ENCODE peak calls at places on chromosomes 7 and 10, in nine cellular contexts. One of them, this sample, is unnamed. For H4K20me1, the result is how much of the 10 kb centered on the place peaks cover.

GRCh38 chr10:14353291-14353913 is 22.7 kb upstream of the FRMD4A start:
- DNase-seq in IMR-90: no peak
- DNase-seq in neural progenitor cell: no peak
- DNase-seq in astrocyte: no peak
- DNase-seq in HCT116: no peak
- DNase-seq in fibroblast of lung: no peak
- DNase-seq in PC-3: no peak
- DNase-seq in MM.1S: no peak
- DNase-seq in GM23248: no peak
- DNase-seq in this sample: no peak

GRCh38 chr7:17679427-17679826 is 260.9 kb downstream of the SNX13 start:
- DNase-seq in IMR-90: no peak
- DNase-seq in neural progenitor cell: peak
- DNase-seq in astrocyte: peak
- DNase-seq in HCT116: no peak
- DNase-seq in fibroblast of lung: peak
- DNase-seq in PC-3: no peak
- DNase-seq in MM.1S: no peak
- DNase-seq in GM23248: peak
- DNase-seq in this sample: no peak

GRCh38 chr7:123712619-123713018 is 36.2 kb downstream of the WASL start:
- DNase-seq in IMR-90: peak
- DNase-seq in neural progenitor cell: no peak
- DNase-seq in astrocyte: peak
- DNase-seq in HCT116: no peak
- DNase-seq in fibroblast of lung: peak
- DNase-seq in PC-3: no peak
- DNase-seq in MM.1S: no peak
- DNase-seq in GM23248: peak
- DNase-seq in this sample: no peak

GRCh38 chr10:21032587-21033319 is 135.6 kb upstream of the NEBL start:
- DNase-seq in IMR-90: no peak
- DNase-seq in neural progenitor cell: no peak
- DNase-seq in astrocyte: no peak
- DNase-seq in HCT116: no peak
- DNase-seq in fibroblast of lung: no peak
- DNase-seq in PC-3: no peak
- DNase-seq in MM.1S: no peak
- DNase-seq in GM23248: no peak
- DNase-seq in this sample: no peak

GRCh38 chr10:60382946-60383681 is 6.6 kb downstream of the ANK3 start:
- DNase-seq in IMR-90: peak
- DNase-seq in neural progenitor cell: no peak
- DNase-seq in astrocyte: peak
- DNase-seq in HCT116: no peak
- DNase-seq in fibroblast of lung: peak
- DNase-seq in PC-3: peak
- DNase-seq in MM.1S: no peak
- DNase-seq in GM23248: peak
- DNase-seq in this sample: peak

GRCh38 chr7:100835903-100836811 is 8.8 kb upstream of the EPHB4 start:
- DNase-seq in IMR-90: no peak
- DNase-seq in neural progenitor cell: peak
- DNase-seq in astrocyte: no peak
- DNase-seq in HCT116: no peak
- DNase-seq in fibroblast of lung: no peak
- DNase-seq in PC-3: no peak
- DNase-seq in MM.1S: no peak
- DNase-seq in GM23248: no peak
- DNase-seq in this sample: no peak

GRCh38 chr7:28955723-28956607 is 2.2 kb downstream of the TRIL start:
- DNase-seq in IMR-90: peak
- DNase-seq in neural progenitor cell: peak
- DNase-seq in astrocyte: no peak
- DNase-seq in HCT116: no peak
- DNase-seq in fibroblast of lung: peak
- DNase-seq in PC-3: peak
- DNase-seq in MM.1S: peak
- DNase-seq in GM23248: peak
- DNase-seq in this sample: no peak

GRCh38 chr7:100563809-100564400 is 9.8 kb downstream of the SAP25 start:
- DNase-seq in IMR-90: peak
- DNase-seq in neural progenitor cell: peak
- DNase-seq in astrocyte: no peak
- DNase-seq in HCT116: no peak
- DNase-seq in fibroblast of lung: peak
- DNase-seq in PC-3: peak
- DNase-seq in MM.1S: peak
- DNase-seq in GM23248: peak
- DNase-seq in this sample: no peak

GRCh38 chr10:86824151-86824550 is 67.7 kb downstream of the BMPR1A start:
- DNase-seq in IMR-90: no peak
- DNase-seq in neural progenitor cell: peak
- DNase-seq in astrocyte: no peak
- DNase-seq in HCT116: no peak
- DNase-seq in fibroblast of lung: no peak
- DNase-seq in PC-3: no peak
- DNase-seq in MM.1S: no peak
- DNase-seq in GM23248: no peak
- DNase-seq in this sample: no peak

GRCh38 chr7:77606561-77606960 is 69.5 kb downstream of the PTPN12 start:
- DNase-seq in IMR-90: peak
- DNase-seq in neural progenitor cell: no peak
- DNase-seq in astrocyte: no peak
- DNase-seq in HCT116: no peak
- DNase-seq in fibroblast of lung: no peak
- DNase-seq in PC-3: peak
- DNase-seq in MM.1S: no peak
- DNase-seq in GM23248: no peak
- DNase-seq in this sample: no peak

GRCh38 chr7:44750921-44751571 is 2.4 kb downstream of the ZMIZ2 start:
- DNase-seq in IMR-90: peak
- DNase-seq in neural progenitor cell: no peak
- DNase-seq in astrocyte: no peak
- DNase-seq in HCT116: no peak
- DNase-seq in fibroblast of lung: peak
- DNase-seq in PC-3: no peak
- DNase-seq in MM.1S: peak
- DNase-seq in GM23248: no peak
- DNase-seq in this sample: no peak

GRCh38 chr7:157423348-157423747 is 86.5 kb downstream of the DNAJB6 start:
- DNase-seq in IMR-90: no peak
- DNase-seq in neural progenitor cell: no peak
- DNase-seq in astrocyte: no peak
- DNase-seq in HCT116: no peak
- DNase-seq in fibroblast of lung: peak
- DNase-seq in PC-3: no peak
- DNase-seq in MM.1S: no peak
- DNase-seq in GM23248: no peak
- DNase-seq in this sample: no peak

GRCh38 chr10:28922127-28922526 is 244.8 kb downstream of the BAMBI start:
- DNase-seq in IMR-90: peak
- DNase-seq in neural progenitor cell: no peak
- DNase-seq in astrocyte: peak
- DNase-seq in HCT116: no peak
- DNase-seq in fibroblast of lung: peak
- DNase-seq in PC-3: peak
- DNase-seq in MM.1S: no peak
- DNase-seq in GM23248: no peak
- DNase-seq in this sample: no peak

GRCh38 chr7:134690016-134690415 is 43.4 kb downstream of the BPGM start:
- DNase-seq in IMR-90: peak
- DNase-seq in neural progenitor cell: no peak
- DNase-seq in astrocyte: peak
- DNase-seq in HCT116: no peak
- DNase-seq in fibroblast of lung: peak
- DNase-seq in PC-3: peak
- DNase-seq in MM.1S: peak
- DNase-seq in GM23248: peak
- DNase-seq in this sample: no peak
- H3K4me3 ChIP-seq in IMR-90: no peak
- H3K4me3 ChIP-seq in neural progenitor cell: no peak
- H3K4me3 ChIP-seq in astrocyte: no peak
- H3K4me3 ChIP-seq in HCT116: no peak
- H3K4me3 ChIP-seq in fibroblast of lung: no peak
- H3K4me3 ChIP-seq in PC-3: no peak
- H3K4me3 ChIP-seq in MM.1S: peak
- H3K4me3 ChIP-seq in GM23248: peak
- H3K4me3 ChIP-seq in this sample: no peak

DNA sequence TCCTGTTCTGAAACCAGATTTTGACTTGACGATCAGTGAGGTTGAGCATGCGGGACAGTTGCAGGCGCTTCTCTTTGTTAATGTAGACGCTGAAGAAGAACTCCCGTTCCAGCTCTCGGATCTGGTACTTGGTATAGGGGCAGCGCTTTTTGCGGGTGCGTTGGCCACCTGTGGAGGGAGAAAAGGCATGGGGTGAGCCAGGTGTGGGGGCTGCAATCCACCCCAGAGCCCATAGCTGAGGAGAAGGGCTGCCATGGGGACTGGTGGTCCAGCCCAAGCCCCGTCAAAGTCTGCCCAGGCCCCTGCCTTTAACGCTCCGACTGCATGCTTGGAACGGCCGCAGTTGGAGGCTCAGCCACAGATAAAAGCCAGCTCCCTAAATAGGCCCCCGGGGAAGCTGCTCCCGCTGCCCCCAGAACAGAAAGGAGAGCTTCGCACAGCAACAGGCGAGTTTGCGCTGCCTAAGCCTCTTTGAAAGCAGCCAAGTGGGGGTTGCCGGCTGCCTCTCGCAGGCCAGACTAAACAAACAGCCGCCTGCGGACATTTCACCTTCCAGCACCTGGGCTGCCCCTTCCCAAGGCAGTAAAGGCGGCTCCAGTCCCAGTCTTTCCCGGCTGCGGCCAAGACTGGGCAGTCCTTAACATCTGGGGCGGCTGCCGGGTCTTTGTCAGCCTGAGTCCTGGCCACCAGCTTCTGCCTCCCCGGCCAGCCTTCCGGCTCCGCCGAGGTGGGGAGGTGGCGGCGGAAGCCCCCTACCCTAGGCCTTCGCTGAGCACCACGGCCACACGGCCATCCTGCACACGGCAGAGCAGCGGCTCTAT is 2.0 kb downstream of the HOXA11 start:
- DNase-seq in IMR-90: no peak
- DNase-seq in neural progenitor cell: peak
- DNase-seq in astrocyte: no peak
- DNase-seq in HCT116: no peak
- DNase-seq in fibroblast of lung: no peak
- DNase-seq in PC-3: no peak
- DNase-seq in MM.1S: no peak
- DNase-seq in GM23248: peak
- DNase-seq in this sample: no peak
- H3K9ac ChIP-seq in IMR-90: no peak
- H3K9ac ChIP-seq in neural progenitor cell: no peak
- H3K9ac ChIP-seq in astrocyte: no peak
- H3K9ac ChIP-seq in HCT116: peak
- H3K9ac ChIP-seq in fibroblast of lung: no peak
- H3K9ac ChIP-seq in PC-3: peak
- H3K9ac ChIP-seq in MM.1S: no peak
- H3K9ac ChIP-seq in GM23248: peak
- H3K9ac ChIP-seq in this sample: no peak

GRCh38 chr10:5813091-5813340 is 218 bp downstream of the GDI2 start:
- DNase-seq in IMR-90: no peak
- DNase-seq in neural progenitor cell: no peak
- DNase-seq in astrocyte: no peak
- DNase-seq in HCT116: no peak
- DNase-seq in fibroblast of lung: no peak
- DNase-seq in PC-3: no peak
- DNase-seq in MM.1S: no peak
- DNase-seq in GM23248: no peak
- DNase-seq in this sample: no peak

GRCh38 chr10:5809541-5810154 is 3.6 kb downstream of the GDI2 start:
- DNase-seq in IMR-90: peak
- DNase-seq in neural progenitor cell: no peak
- DNase-seq in astrocyte: no peak
- DNase-seq in HCT116: no peak
- DNase-seq in fibroblast of lung: no peak
- DNase-seq in PC-3: no peak
- DNase-seq in MM.1S: peak
- DNase-seq in GM23248: no peak
- DNase-seq in this sample: no peak

GRCh38 chr10:5811387-5811821 is 1.8 kb downstream of the GDI2 start:
- DNase-seq in IMR-90: peak
- DNase-seq in neural progenitor cell: peak
- DNase-seq in astrocyte: peak
- DNase-seq in HCT116: no peak
- DNase-seq in fibroblast of lung: peak
- DNase-seq in PC-3: peak
- DNase-seq in MM.1S: no peak
- DNase-seq in GM23248: peak
- DNase-seq in this sample: no peak

GRCh38 chr10:5812283-5813090 is 747 bp downstream of the GDI2 start:
- DNase-seq in IMR-90: no peak
- DNase-seq in neural progenitor cell: peak
- DNase-seq in astrocyte: no peak
- DNase-seq in HCT116: no peak
- DNase-seq in fibroblast of lung: peak
- DNase-seq in PC-3: no peak
- DNase-seq in MM.1S: peak
- DNase-seq in GM23248: peak
- DNase-seq in this sample: no peak

DNA sequence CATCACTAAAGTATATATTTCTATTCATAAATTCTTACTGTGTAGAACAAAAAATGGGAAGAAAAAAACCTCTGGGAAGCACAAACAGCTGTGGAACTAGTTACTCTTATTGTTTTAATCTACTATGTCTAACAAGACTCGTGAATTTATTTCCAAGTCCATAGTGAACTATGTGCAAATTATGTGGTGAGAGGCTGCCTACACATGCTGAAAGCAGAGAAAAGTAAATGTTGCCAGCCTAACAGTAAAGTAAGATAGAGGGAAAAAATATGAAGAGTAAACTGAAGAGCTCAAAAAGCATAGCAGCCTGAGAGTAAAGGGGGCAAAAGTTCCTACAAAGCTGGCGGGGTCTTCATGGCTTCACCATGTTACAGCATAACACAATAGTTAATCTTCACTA is 3.0 kb downstream of the GDI2 start:
- DNase-seq in IMR-90: no peak
- DNase-seq in neural progenitor cell: no peak
- DNase-seq in astrocyte: no peak
- DNase-seq in HCT116: no peak
- DNase-seq in fibroblast of lung: no peak
- DNase-seq in PC-3: no peak
- DNase-seq in MM.1S: no peak
- DNase-seq in GM23248: peak
- DNase-seq in this sample: no peak
- H4K20me1 ChIP-seq in IMR-90: half or more
- H4K20me1 ChIP-seq in neural progenitor cell: half or more
- H4K20me1 ChIP-seq in astrocyte: half or more
- H4K20me1 ChIP-seq in HCT116: under half
- H4K20me1 ChIP-seq in fibroblast of lung: under half
- H4K20me1 ChIP-seq in PC-3: under half
- H4K20me1 ChIP-seq in MM.1S: half or more
- H4K20me1 ChIP-seq in GM23248: under half
- H4K20me1 ChIP-seq in this sample: under half

DNA sequence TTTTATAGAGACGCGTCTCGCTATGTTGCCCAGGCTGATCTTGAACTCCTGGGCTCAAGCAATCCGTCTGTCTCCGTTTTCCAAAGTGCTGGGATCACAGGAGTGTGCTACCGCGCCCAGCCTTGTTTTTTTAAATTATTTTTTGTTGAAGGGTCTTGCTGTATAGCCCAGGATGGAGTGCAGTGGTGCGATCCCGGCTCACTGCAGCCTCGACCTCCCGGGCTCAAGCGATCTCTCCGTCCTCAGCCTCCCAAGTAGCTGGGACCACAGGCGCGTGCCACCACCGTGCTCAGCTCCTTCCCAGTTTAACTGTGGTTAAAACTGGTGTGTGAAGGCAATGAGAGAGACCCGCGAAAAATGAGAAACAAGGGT is 11.0 kb upstream of the HNRNPF start:
- DNase-seq in IMR-90: no peak
- DNase-seq in neural progenitor cell: no peak
- DNase-seq in astrocyte: no peak
- DNase-seq in HCT116: no peak
- DNase-seq in fibroblast of lung: no peak
- DNase-seq in PC-3: no peak
- DNase-seq in MM.1S: no peak
- DNase-seq in GM23248: no peak
- DNase-seq in this sample: no peak
- H3K4me3 ChIP-seq in IMR-90: peak
- H3K4me3 ChIP-seq in neural progenitor cell: peak
- H3K4me3 ChIP-seq in astrocyte: peak
- H3K4me3 ChIP-seq in HCT116: peak
- H3K4me3 ChIP-seq in fibroblast of lung: peak
- H3K4me3 ChIP-seq in PC-3: peak
- H3K4me3 ChIP-seq in MM.1S: peak
- H3K4me3 ChIP-seq in GM23248: peak
- H3K4me3 ChIP-seq in this sample: peak

This sample was measured in keratinocyte.